ENCODE peak calls at places on chromosomes 13 and 19, in nine cellular contexts. V is left lung, N is cardiac muscle cell, G is fibroblast of lung, U is left ventricle myocardium inferior, Z is BJ, P is AG04449, X is AG10803, Y is astrocyte of the cerebellum. Q is an unnamed sample.

GRCh38 chr19:16903347-16903746 is 14.5 kb downstream of the F2RL3 start:
- DNase-seq in V (no peak), N (no peak), G (no peak), U (no peak), Z (no peak), P (no peak), X (no peak), Y (no peak), Q (no peak)

GRCh38 chr19:391199-391557 is 17.8 kb downstream of the C2CD4C start:
- DNase-seq in V (no peak), N (no peak), G (no peak), U (no peak), Z (no peak), P (no peak), X (no peak), Y (no peak), Q (no peak)

GRCh38 chr13:96629331-96629730 is 364.9 kb downstream of the OXGR1 start:
- DNase-seq in V (no peak), N (no peak), G (no peak), U (no peak), Z (no peak), P (no peak), X (no peak), Y (no peak), Q (peak)

GRCh38 chr19:39413269-39413902 is 917 bp downstream of the PLEKHG2 start:
- DNase-seq in V (peak), N (peak), G (peak), U (peak), Z (no peak), P (no peak), X (peak), Y (no peak), Q (no peak)

GRCh38 chr19:54191671-54192453 is 754 bp downstream of the TSEN34 start:
- DNase-seq in V (no peak), N (no peak), G (no peak), U (no peak), Z (no peak), P (no peak), X (no peak), Y (peak), Q (peak)

GRCh38 chr13:106961219-106961618 is 393.3 kb upstream of the ARGLU1 start:
- DNase-seq in V (no peak), N (no peak), G (no peak), U (no peak), Z (no peak), P (no peak), X (no peak), Y (no peak), Q (no peak)

GRCh38 chr19:5591476-5591875 is 23.7 kb upstream of the TINCR start:
- DNase-seq in V (no peak), N (no peak), G (no peak), U (no peak), Z (no peak), P (no peak), X (no peak), Y (no peak), Q (no peak)

GRCh38 chr13:33109319-33109718 is 93.1 kb downstream of the KL start:
- DNase-seq in V (no peak), N (no peak), G (peak), U (no peak), Z (no peak), P (no peak), X (peak), Y (no peak), Q (no peak)

GRCh38 chr19:37160153-37160552 is 12.3 kb downstream of the ZNF585A start:
- DNase-seq in V (no peak), N (no peak), G (no peak), U (no peak), Z (no peak), P (no peak), X (no peak), Y (no peak), Q (no peak)

GRCh38 chr13:107450931-107451330 is 764.4 kb downstream of the LIG4 start:
- DNase-seq in V (peak), N (no peak), G (peak), U (no peak), Z (peak), P (no peak), X (peak), Y (peak), Q (no peak)

GRCh38 chr13:97212540-97213146 is 9.5 kb upstream of the MBNL2 start:
- DNase-seq in V (no peak), N (no peak), G (peak), U (no peak), Z (no peak), P (no peak), X (peak), Y (no peak), Q (peak)

GRCh38 chr19:16496613-16496983 is 404 bp downstream of the C19orf44 start:
- DNase-seq in V (no peak), N (no peak), G (peak), U (peak), Z (peak), P (no peak), X (peak), Y (no peak), Q (peak)

GRCh38 chr13:83515267-83515666 is 367.0 kb downstream of the SLITRK1 start:
- DNase-seq in V (no peak), N (no peak), G (peak), U (no peak), Z (peak), P (peak), X (peak), Y (peak), Q (peak)

GRCh38 chr19:7888145-7888825 is at the start of gene LRRC8E:
- DNase-seq in V (peak), N (peak), G (peak), U (no peak), Z (no peak), P (no peak), X (peak), Y (peak), Q (peak)

GRCh38 chr13:77779461-77780272 is 82.2 kb downstream of the SLAIN1 start:
- DNase-seq in V (peak), N (peak), G (peak), U (no peak), Z (peak), P (peak), X (peak), Y (peak), Q (peak)

GRCh38 chr19:47310819-47311218 is 1.2 kb downstream of the C5AR1 start:
- DNase-seq in V (peak), N (no peak), G (peak), U (peak), Z (no peak), P (no peak), X (peak), Y (no peak), Q (peak)

GRCh38 chr13:100630564-100630963 is 42.0 kb upstream of the GGACT start:
- DNase-seq in V (no peak), N (no peak), G (no peak), U (no peak), Z (no peak), P (no peak), X (no peak), Y (peak), Q (no peak)

GRCh38 chr13:21853779-21854178 is 182.9 kb downstream of the FGF9 start:
- DNase-seq in V (no peak), N (no peak), G (no peak), U (no peak), Z (no peak), P (no peak), X (no peak), Y (no peak), Q (no peak)

GRCh38 chr13:53216767-53217166 is 188.2 kb downstream of the OLFM4 start:
- DNase-seq in V (no peak), N (no peak), G (no peak), U (no peak), Z (no peak), P (no peak), X (no peak), Y (no peak), Q (peak)

GRCh38 chr13:41528021-41528420 is 70.7 kb downstream of the RGCC start:
- DNase-seq in V (no peak), N (no peak), G (no peak), U (no peak), Z (no peak), P (no peak), X (no peak), Y (no peak), Q (no peak)

GRCh38 chr19:53055117-53055516 is 10.6 kb downstream of the ERVV-2 start:
- DNase-seq in V (no peak), N (peak), G (no peak), U (no peak), Z (no peak), P (no peak), X (no peak), Y (no peak), Q (peak)

GRCh38 chr19:54502518-54503048 is at the start of gene LAIR2:
- DNase-seq in V (no peak), N (no peak), G (no peak), U (no peak), Z (no peak), P (no peak), X (no peak), Y (no peak), Q (no peak)

GRCh38 chr19:17450264-17451075 is 2.0 kb upstream of the TMEM221 start:
- DNase-seq in V (no peak), N (no peak), G (no peak), U (no peak), Z (no peak), P (no peak), X (no peak), Y (no peak), Q (peak)

GRCh38 chr19:11196406-11197287 is 698 bp downstream of the KANK2 start:
- DNase-seq in V (no peak), N (peak), G (peak), U (peak), Z (no peak), P (no peak), X (peak), Y (no peak), Q (peak)

GRCh38 chr19:52889076-52889475 is 8.4 kb downstream of the ZNF320 start:
- DNase-seq in V (no peak), N (no peak), G (no peak), U (no peak), Z (no peak), P (no peak), X (no peak), Y (no peak), Q (no peak)

GRCh38 chr13:95492044-95492801 is 60.3 kb upstream of the CLDN10 start:
- DNase-seq in V (no peak), N (no peak), G (no peak), U (no peak), Z (no peak), P (no peak), X (no peak), Y (no peak), Q (peak)

GRCh38 chr19:9070066-9070465 is 16.8 kb upstream of the OR1M1 start:
- DNase-seq in V (no peak), N (no peak), G (no peak), U (no peak), Z (no peak), P (no peak), X (no peak), Y (no peak), Q (no peak)

GRCh38 chr19:55584871-55585270 is 4.2 kb upstream of the ZNF579 start:
- DNase-seq in V (no peak), N (no peak), G (no peak), U (no peak), Z (no peak), P (no peak), X (no peak), Y (no peak), Q (no peak)

GRCh38 chr19:48963371-48964204 is 1.5 kb upstream of the FTL start:
- DNase-seq in V (peak), N (peak), G (peak), U (peak), Z (no peak), P (no peak), X (peak), Y (no peak), Q (peak)

GRCh38 chr13:45700971-45701900 is 884 bp upstream of the CBY2 start:
- DNase-seq in V (no peak), N (no peak), G (no peak), U (no peak), Z (no peak), P (no peak), X (no peak), Y (no peak), Q (no peak)

GRCh38 chr19:47661161-47661560 is 52.1 kb upstream of the EHD2 start:
- DNase-seq in V (no peak), N (no peak), G (no peak), U (no peak), Z (no peak), P (no peak), X (peak), Y (no peak), Q (no peak)

GRCh38 chr19:33812388-33813330 is 16.0 kb downstream of the KCTD15 start:
- DNase-seq in V (peak), N (no peak), G (no peak), U (no peak), Z (no peak), P (no peak), X (no peak), Y (no peak), Q (no peak)

GRCh38 chr13:33677215-33677614 is 140.7 kb upstream of the RFC3 start:
- DNase-seq in V (no peak), N (no peak), G (no peak), U (no peak), Z (no peak), P (no peak), X (no peak), Y (no peak), Q (no peak)

DNA sequence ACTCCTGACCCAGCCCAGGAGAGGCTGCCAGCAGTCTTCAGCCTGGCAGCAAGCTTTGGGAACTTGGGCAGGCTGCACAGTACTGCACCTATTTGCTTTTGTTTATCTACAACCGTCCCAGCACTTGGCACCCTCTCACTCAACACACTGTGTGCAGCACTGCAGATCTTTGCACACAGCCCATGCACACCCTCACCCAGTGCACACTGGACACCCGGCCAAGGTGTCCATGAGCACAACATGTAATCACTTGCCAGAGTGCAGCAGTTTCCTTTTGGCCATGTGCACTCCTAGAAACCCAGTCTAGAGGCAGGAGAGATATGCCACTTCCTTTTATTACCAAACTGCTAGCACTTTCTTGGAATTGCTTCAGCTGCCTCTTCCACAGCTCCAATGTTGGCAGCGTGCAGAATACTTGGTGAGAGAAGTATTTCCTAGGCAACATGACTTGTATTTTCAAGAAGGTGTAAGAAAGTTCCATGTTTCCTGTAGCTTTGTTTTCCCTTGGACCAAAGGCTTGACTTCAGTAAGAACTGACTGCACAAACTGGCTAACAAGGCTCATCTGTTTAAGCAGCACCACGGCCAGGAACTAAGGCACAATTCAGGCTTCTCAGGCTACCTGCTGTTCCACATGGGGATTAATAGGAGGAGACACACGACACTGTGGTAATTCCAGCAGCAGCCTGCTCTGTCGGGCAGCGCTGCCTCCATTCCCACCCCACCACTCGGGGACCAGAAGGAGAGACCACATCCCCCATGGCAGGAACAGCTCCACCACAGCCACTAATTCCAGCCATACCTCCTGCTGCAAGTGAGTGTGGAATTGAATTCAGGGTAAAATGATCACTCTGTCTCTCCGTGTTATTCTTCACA is 15.3 kb downstream of the ATP7B start:
- DNase-seq in V (peak), N (no peak), G (peak), U (peak), Z (no peak), P (no peak), X (peak), Y (no peak), Q (peak)
- H3K4me3 ChIP-seq in V (no peak), N (no peak), G (no peak), U (peak), Z (no peak), P (no peak), X (no peak), Y (no peak), Q (no peak)

DNA sequence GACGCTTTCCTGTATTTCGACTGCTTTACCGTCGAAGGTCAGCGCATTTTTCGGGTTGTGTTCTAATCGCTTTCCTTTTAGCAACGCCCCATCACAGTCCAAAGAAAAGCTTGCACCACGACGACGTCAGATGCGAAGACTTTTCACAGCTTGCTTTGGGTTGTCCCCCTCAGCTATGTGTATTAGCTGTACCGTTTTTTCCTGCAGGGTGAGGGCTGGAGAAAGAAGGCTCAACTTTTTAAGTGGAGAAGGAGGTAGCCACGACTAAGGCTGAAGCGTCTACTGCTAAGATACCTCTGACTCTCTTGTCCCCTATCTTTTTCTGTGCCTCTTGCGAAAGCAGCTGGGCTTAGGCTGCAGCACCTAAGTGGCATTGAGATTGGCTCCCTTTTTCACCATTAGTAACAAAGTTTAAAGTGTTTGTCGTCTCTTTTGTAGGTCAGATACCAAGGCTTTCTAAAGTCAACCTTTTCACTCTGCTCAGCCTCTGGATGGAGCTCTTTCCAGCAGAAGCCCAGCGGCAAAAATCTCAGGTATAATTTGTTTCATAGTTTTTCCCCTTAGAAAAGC is 793 bp downstream of the CDADC1 start:
- DNase-seq in V (peak), N (no peak), G (peak), U (no peak), Z (no peak), P (no peak), X (peak), Y (peak), Q (peak)
- TF ChIP-seq CTCF in V (no peak), N (peak), G (no peak), U (no peak), Z (peak), P (no peak), X (peak), Y (peak), Q (peak)

DNA sequence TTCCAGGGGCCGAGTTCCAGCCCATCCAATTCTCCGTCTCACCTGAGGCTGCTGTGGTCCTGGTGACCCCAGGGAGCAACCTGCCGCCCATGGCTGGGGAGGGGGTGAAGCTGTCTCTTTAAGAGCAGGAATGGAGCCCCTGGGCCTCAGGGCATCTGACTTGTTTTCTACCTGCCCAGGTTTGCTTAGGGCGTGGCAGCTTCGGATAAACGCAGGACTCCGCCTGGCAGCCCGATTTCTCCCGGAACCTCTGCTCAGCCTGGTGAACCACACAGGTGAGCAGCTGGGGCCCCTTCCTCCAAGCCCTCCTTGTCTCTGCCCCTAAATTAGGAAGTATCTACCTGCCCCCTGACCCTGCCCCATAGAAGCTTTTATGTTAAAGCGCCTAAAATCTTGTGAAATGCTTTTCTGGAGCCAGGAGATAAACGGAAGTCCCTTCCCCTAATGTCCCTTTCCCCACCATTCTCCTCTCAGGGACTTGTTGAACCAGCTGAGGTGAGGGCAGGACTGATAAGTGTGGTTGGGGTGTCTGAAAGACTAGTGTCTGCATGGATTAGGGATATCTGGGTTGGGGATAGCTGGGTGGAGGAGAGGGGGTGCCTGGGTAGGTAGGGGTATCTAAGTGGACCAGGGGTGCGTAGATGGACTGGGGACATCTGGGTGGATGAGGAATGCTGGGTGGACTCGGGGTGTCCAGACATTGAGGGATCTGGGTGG is 620 bp downstream of the FXYD3 start:
- DNase-seq in V (no peak), N (no peak), G (no peak), U (no peak), Z (no peak), P (no peak), X (no peak), Y (no peak), Q (peak)
- H3K4me3 ChIP-seq in V (peak), N (no peak), G (no peak), U (peak), Z (no peak), P (no peak), X (no peak), Y (no peak), Q (peak)

GRCh38 chr13:44092053-44092452 is 212.3 kb downstream of the LACC1 start:
- DNase-seq in V (no peak), N (no peak), G (peak), U (no peak), Z (no peak), P (no peak), X (no peak), Y (no peak), Q (no peak)
- TF ChIP-seq CTCF in V (no peak), N (no peak), G (no peak), U (no peak), Z (no peak), P (no peak), X (no peak), Y (no peak), Q (no peak)

GRCh38 chr19:3572855-3573161 is at the start of gene HMG20B:
- DNase-seq in V (no peak), N (no peak), G (no peak), U (no peak), Z (no peak), P (no peak), X (no peak), Y (no peak), Q (no peak)

GRCh38 chr19:3570619-3571018 is 2.1 kb upstream of the HMG20B start:
- DNase-seq in V (no peak), N (no peak), G (no peak), U (no peak), Z (no peak), P (no peak), X (no peak), Y (no peak), Q (no peak)

GRCh38 chr19:3573162-3573857 is 566 bp downstream of the HMG20B start:
- DNase-seq in V (no peak), N (peak), G (no peak), U (no peak), Z (no peak), P (no peak), X (no peak), Y (no peak), Q (no peak)

GRCh38 chr19:3573858-3574637 is 1.3 kb downstream of the HMG20B start:
- DNase-seq in V (peak), N (peak), G (peak), U (peak), Z (peak), P (peak), X (peak), Y (peak), Q (peak)

DNA sequence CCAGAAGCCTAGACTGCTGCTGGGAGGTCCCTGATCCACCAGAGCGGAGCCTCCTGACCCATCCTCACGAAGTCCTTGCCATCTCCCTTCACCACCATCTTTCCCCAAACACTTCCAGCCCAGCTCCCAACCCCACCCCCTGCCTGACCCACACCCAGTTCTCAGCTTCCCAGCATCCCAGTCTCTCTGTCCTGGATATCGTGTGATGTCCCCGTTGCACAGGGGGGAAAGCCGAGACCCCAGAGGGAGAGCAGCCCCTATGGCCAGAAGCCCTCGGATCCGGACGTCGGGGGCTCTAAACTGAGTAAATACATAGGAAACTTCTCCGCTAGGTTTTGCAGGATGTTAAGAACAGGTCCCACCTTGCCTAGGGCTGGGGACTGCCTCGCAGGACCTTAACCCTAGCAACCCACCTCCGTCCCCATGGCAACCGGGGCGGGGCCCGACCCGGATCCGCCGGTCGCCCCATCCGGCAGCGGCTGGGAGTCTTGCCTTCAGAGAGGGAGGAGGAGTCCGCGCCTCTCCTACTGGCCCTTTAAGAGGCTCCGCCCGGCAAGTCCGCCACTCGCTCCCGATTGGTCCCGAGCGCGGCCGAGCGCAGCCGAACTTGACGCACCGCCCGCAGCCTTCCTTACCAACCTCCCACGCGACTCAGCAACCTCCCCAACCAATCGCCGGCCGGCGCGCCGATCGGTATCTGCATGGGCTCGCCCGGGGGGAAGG is 451 bp upstream of the HMG20B start:
- DNase-seq in V (peak), N (peak), G (peak), U (peak), Z (peak), P (peak), X (peak), Y (peak), Q (peak)
- H3K4me3 ChIP-seq in V (peak), N (peak), G (peak), U (peak), Z (peak), P (peak), X (peak), Y (peak), Q (peak)

Q was measured in epithelial cell of esophagus.